ENCODE peak calls at places on chromosomes 3 and 15, in ten cellular contexts. One of them, this sample, is unnamed. For H3K4me1 and H3K36me3, the result is how much of the 10 kb centered on the place peaks cover.

GRCh38 chr3:13072239-13073041 is 789 bp downstream of the IQSEC1 start:
- DNase-seq in HCT116: no peak
- DNase-seq in left ventricle myocardium inferior: peak
- DNase-seq in body of pancreas: no peak
- DNase-seq in heart right ventricle: peak
- DNase-seq in IMR-90: peak
- DNase-seq in SK-N-SH: peak
- DNase-seq in neuronal stem cell: no peak
- DNase-seq in esophagus muscularis mucosa: no peak
- DNase-seq in A673: no peak
- DNase-seq in this sample: no peak

GRCh38 chr15:56232058-56232457 is 11.6 kb downstream of the RFX7 start:
- DNase-seq in esophagus muscularis mucosa: no peak
- DNase-seq in body of pancreas: no peak
- DNase-seq in A673: no peak
- DNase-seq in left ventricle myocardium inferior: no peak
- DNase-seq in neuronal stem cell: no peak
- DNase-seq in SK-N-SH: no peak
- DNase-seq in HCT116: no peak
- DNase-seq in heart right ventricle: no peak
- DNase-seq in IMR-90: no peak
- DNase-seq in this sample: no peak

GRCh38 chr15:32643907-32644445 is 2.5 kb downstream of the SCG5 start:
- DNase-seq in heart right ventricle: no peak
- DNase-seq in HCT116: no peak
- DNase-seq in SK-N-SH: no peak
- DNase-seq in neuronal stem cell: no peak
- DNase-seq in body of pancreas: no peak
- DNase-seq in A673: peak
- DNase-seq in left ventricle myocardium inferior: no peak
- DNase-seq in esophagus muscularis mucosa: no peak
- DNase-seq in IMR-90: peak
- DNase-seq in this sample: no peak

GRCh38 chr3:85785766-85786165 is 827.0 kb downstream of the CADM2 start:
- DNase-seq in HCT116: no peak
- DNase-seq in esophagus muscularis mucosa: no peak
- DNase-seq in SK-N-SH: no peak
- DNase-seq in A673: no peak
- DNase-seq in body of pancreas: no peak
- DNase-seq in IMR-90: no peak
- DNase-seq in left ventricle myocardium inferior: no peak
- DNase-seq in neuronal stem cell: no peak
- DNase-seq in heart right ventricle: no peak
- DNase-seq in this sample: no peak

GRCh38 chr3:194541483-194541882 is 54.7 kb upstream of the ATP13A3 start:
- DNase-seq in SK-N-SH: no peak
- DNase-seq in esophagus muscularis mucosa: no peak
- DNase-seq in A673: no peak
- DNase-seq in left ventricle myocardium inferior: no peak
- DNase-seq in IMR-90: no peak
- DNase-seq in HCT116: no peak
- DNase-seq in body of pancreas: no peak
- DNase-seq in neuronal stem cell: no peak
- DNase-seq in heart right ventricle: no peak
- DNase-seq in this sample: no peak

GRCh38 chr3:4641863-4642262 is 148.7 kb downstream of the ITPR1 start:
- DNase-seq in left ventricle myocardium inferior: no peak
- DNase-seq in A673: no peak
- DNase-seq in HCT116: no peak
- DNase-seq in SK-N-SH: no peak
- DNase-seq in esophagus muscularis mucosa: no peak
- DNase-seq in heart right ventricle: no peak
- DNase-seq in body of pancreas: no peak
- DNase-seq in neuronal stem cell: no peak
- DNase-seq in IMR-90: no peak
- DNase-seq in this sample: no peak

GRCh38 chr3:183038764-183039163 is 58.4 kb upstream of the DCUN1D1 start:
- DNase-seq in esophagus muscularis mucosa: no peak
- DNase-seq in heart right ventricle: no peak
- DNase-seq in HCT116: no peak
- DNase-seq in SK-N-SH: no peak
- DNase-seq in left ventricle myocardium inferior: no peak
- DNase-seq in IMR-90: no peak
- DNase-seq in neuronal stem cell: no peak
- DNase-seq in body of pancreas: peak
- DNase-seq in A673: no peak
- DNase-seq in this sample: no peak

GRCh38 chr15:60134609-60135008 is 130.5 kb downstream of the FOXB1 start:
- DNase-seq in neuronal stem cell: no peak
- DNase-seq in IMR-90: no peak
- DNase-seq in heart right ventricle: no peak
- DNase-seq in HCT116: no peak
- DNase-seq in A673: no peak
- DNase-seq in left ventricle myocardium inferior: no peak
- DNase-seq in SK-N-SH: peak
- DNase-seq in esophagus muscularis mucosa: peak
- DNase-seq in body of pancreas: no peak
- DNase-seq in this sample: no peak

GRCh38 chr3:99972380-99973104 is 141.8 kb downstream of the FILIP1L start:
- DNase-seq in esophagus muscularis mucosa: no peak
- DNase-seq in body of pancreas: no peak
- DNase-seq in A673: no peak
- DNase-seq in left ventricle myocardium inferior: no peak
- DNase-seq in SK-N-SH: no peak
- DNase-seq in IMR-90: peak
- DNase-seq in heart right ventricle: no peak
- DNase-seq in HCT116: no peak
- DNase-seq in neuronal stem cell: no peak
- DNase-seq in this sample: no peak

GRCh38 chr15:71495381-71495780 is 315.0 kb upstream of the NR2E3 start:
- DNase-seq in body of pancreas: no peak
- DNase-seq in A673: no peak
- DNase-seq in heart right ventricle: no peak
- DNase-seq in SK-N-SH: no peak
- DNase-seq in HCT116: no peak
- DNase-seq in IMR-90: no peak
- DNase-seq in left ventricle myocardium inferior: no peak
- DNase-seq in esophagus muscularis mucosa: no peak
- DNase-seq in neuronal stem cell: no peak
- DNase-seq in this sample: no peak

GRCh38 chr15:96703087-96703486 is 372.6 kb downstream of the NR2F2 start:
- DNase-seq in heart right ventricle: no peak
- DNase-seq in neuronal stem cell: peak
- DNase-seq in esophagus muscularis mucosa: no peak
- DNase-seq in IMR-90: no peak
- DNase-seq in A673: no peak
- DNase-seq in SK-N-SH: no peak
- DNase-seq in left ventricle myocardium inferior: no peak
- DNase-seq in body of pancreas: no peak
- DNase-seq in HCT116: no peak
- DNase-seq in this sample: no peak

GRCh38 chr3:134771962-134772361 is 23.1 kb upstream of the EPHB1 start:
- DNase-seq in esophagus muscularis mucosa: peak
- DNase-seq in SK-N-SH: no peak
- DNase-seq in HCT116: no peak
- DNase-seq in A673: no peak
- DNase-seq in neuronal stem cell: no peak
- DNase-seq in heart right ventricle: no peak
- DNase-seq in body of pancreas: no peak
- DNase-seq in left ventricle myocardium inferior: no peak
- DNase-seq in IMR-90: no peak
- DNase-seq in this sample: no peak

DNA sequence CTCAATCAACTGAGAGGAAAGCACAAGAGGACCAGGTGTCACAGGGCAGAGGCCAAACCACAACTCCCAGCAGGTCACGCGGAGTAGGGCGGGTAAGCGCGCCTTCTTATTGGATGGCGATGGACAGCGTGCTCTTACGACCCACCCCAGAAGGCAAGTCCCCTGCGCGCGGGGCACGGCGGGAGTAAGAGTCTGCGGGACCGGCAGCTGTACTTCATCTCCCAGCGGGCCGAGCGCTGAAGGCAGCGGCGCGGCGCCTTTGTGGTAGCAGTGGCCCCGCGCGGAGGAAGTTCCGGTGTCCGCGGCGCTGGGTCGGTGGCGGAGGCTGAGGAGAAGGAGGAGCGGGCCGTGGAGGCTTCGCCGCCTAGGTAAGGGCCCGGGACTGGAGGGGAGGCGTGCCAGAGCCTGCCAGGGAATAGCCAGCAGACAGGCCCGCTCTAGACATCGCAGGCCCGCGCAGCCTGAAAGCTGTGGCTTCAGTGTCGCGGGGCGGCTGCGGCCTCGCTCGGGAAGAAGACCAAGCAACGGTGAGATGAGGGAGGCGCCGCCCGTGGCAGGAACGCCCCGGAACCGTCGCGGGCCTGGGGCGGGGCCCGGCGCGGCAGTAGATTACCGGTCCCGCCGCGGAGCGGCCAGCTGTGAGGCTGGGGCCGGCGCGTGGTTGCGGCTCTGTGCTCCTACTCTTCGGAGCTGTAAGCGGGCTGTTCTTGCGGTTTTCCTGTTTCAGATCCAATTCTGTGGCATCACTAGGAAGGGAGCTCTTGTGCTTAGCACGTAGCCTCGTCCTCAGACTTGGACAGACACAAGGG is at the start of gene RBM6:
- DNase-seq in neuronal stem cell: peak
- DNase-seq in HCT116: peak
- DNase-seq in body of pancreas: peak
- DNase-seq in left ventricle myocardium inferior: peak
- DNase-seq in IMR-90: peak
- DNase-seq in SK-N-SH: peak
- DNase-seq in esophagus muscularis mucosa: peak
- DNase-seq in heart right ventricle: peak
- DNase-seq in A673: peak
- DNase-seq in this sample: peak
- H3K4me1 ChIP-seq in neuronal stem cell: under half
- H3K4me1 ChIP-seq in HCT116: under half
- H3K4me1 ChIP-seq in body of pancreas: under half
- H3K4me1 ChIP-seq in left ventricle myocardium inferior: under half
- H3K4me1 ChIP-seq in IMR-90: under half
- H3K4me1 ChIP-seq in SK-N-SH: under half
- H3K4me1 ChIP-seq in esophagus muscularis mucosa: under half
- H3K4me1 ChIP-seq in heart right ventricle: under half
- H3K4me1 ChIP-seq in A673: under half
- H3K4me1 ChIP-seq in this sample: under half

GRCh38 chr3:172675371-172676193 is 35.3 kb downstream of the NCEH1 start:
- DNase-seq in neuronal stem cell: peak
- DNase-seq in SK-N-SH: peak
- DNase-seq in A673: peak
- DNase-seq in left ventricle myocardium inferior: no peak
- DNase-seq in HCT116: peak
- DNase-seq in IMR-90: peak
- DNase-seq in esophagus muscularis mucosa: no peak
- DNase-seq in heart right ventricle: no peak
- DNase-seq in body of pancreas: no peak
- DNase-seq in this sample: no peak

GRCh38 chr3:172676208-172676920 is 34.5 kb downstream of the NCEH1 start:
- DNase-seq in neuronal stem cell: no peak
- DNase-seq in esophagus muscularis mucosa: no peak
- DNase-seq in heart right ventricle: peak
- DNase-seq in A673: no peak
- DNase-seq in body of pancreas: no peak
- DNase-seq in IMR-90: no peak
- DNase-seq in HCT116: no peak
- DNase-seq in SK-N-SH: no peak
- DNase-seq in left ventricle myocardium inferior: no peak
- DNase-seq in this sample: no peak

GRCh38 chr3:172679599-172679998 is 31.3 kb downstream of the NCEH1 start:
- DNase-seq in heart right ventricle: no peak
- DNase-seq in neuronal stem cell: no peak
- DNase-seq in SK-N-SH: no peak
- DNase-seq in HCT116: no peak
- DNase-seq in A673: no peak
- DNase-seq in left ventricle myocardium inferior: no peak
- DNase-seq in body of pancreas: no peak
- DNase-seq in esophagus muscularis mucosa: peak
- DNase-seq in IMR-90: no peak
- DNase-seq in this sample: no peak

GRCh38 chr3:172680684-172681083 is 30.2 kb downstream of the NCEH1 start:
- DNase-seq in left ventricle myocardium inferior: no peak
- DNase-seq in neuronal stem cell: no peak
- DNase-seq in HCT116: no peak
- DNase-seq in SK-N-SH: no peak
- DNase-seq in body of pancreas: no peak
- DNase-seq in A673: no peak
- DNase-seq in heart right ventricle: no peak
- DNase-seq in esophagus muscularis mucosa: peak
- DNase-seq in IMR-90: no peak
- DNase-seq in this sample: no peak

GRCh38 chr3:172678068-172678467 is 32.8 kb downstream of the NCEH1 start:
- DNase-seq in heart right ventricle: no peak
- DNase-seq in neuronal stem cell: no peak
- DNase-seq in IMR-90: no peak
- DNase-seq in esophagus muscularis mucosa: peak
- DNase-seq in SK-N-SH: no peak
- DNase-seq in A673: no peak
- DNase-seq in left ventricle myocardium inferior: no peak
- DNase-seq in HCT116: no peak
- DNase-seq in body of pancreas: no peak
- DNase-seq in this sample: no peak
- H3K4me3 ChIP-seq in heart right ventricle: no peak
- H3K4me3 ChIP-seq in neuronal stem cell: no peak
- H3K4me3 ChIP-seq in IMR-90: no peak
- H3K4me3 ChIP-seq in esophagus muscularis mucosa: no peak
- H3K4me3 ChIP-seq in SK-N-SH: no peak
- H3K4me3 ChIP-seq in A673: no peak
- H3K4me3 ChIP-seq in left ventricle myocardium inferior: no peak
- H3K4me3 ChIP-seq in HCT116: no peak
- H3K4me3 ChIP-seq in body of pancreas: no peak
- H3K4me3 ChIP-seq in this sample: no peak

DNA sequence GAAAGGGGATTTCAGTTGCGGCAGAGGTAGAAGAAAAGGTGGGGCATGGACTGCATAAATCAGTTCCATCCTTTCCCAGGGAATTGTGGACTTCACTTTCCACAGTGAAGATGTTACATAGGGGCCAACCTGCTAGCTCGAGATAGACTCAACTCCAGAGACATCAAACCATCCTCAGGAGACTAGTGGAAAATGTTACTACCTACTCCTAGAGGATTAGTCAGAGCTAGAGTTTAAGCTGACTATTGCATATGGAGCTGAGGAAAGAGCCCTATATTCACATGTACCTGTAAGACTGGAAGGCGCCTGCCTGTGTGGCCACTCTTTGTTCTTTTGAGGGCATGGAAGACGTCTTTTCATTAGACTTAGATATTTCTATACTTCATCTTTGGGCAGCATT is 69.2 kb downstream of the KLHL25 start:
- DNase-seq in left ventricle myocardium inferior: no peak
- DNase-seq in SK-N-SH: no peak
- DNase-seq in A673: no peak
- DNase-seq in body of pancreas: no peak
- DNase-seq in esophagus muscularis mucosa: no peak
- DNase-seq in neuronal stem cell: no peak
- DNase-seq in IMR-90: no peak
- DNase-seq in HCT116: no peak
- DNase-seq in heart right ventricle: no peak
- DNase-seq in this sample: no peak
- H3K36me3 ChIP-seq in left ventricle myocardium inferior: half or more
- H3K36me3 ChIP-seq in SK-N-SH: half or more
- H3K36me3 ChIP-seq in A673: under half
- H3K36me3 ChIP-seq in body of pancreas: half or more
- H3K36me3 ChIP-seq in esophagus muscularis mucosa: half or more
- H3K36me3 ChIP-seq in neuronal stem cell: under half
- H3K36me3 ChIP-seq in IMR-90: under half
- H3K36me3 ChIP-seq in HCT116: under half
- H3K36me3 ChIP-seq in heart right ventricle: under half
- H3K36me3 ChIP-seq in this sample: half or more

GRCh38 chr15:74409225-74409624 is 24.5 kb downstream of the SEMA7A start:
- DNase-seq in SK-N-SH: no peak
- DNase-seq in body of pancreas: no peak
- DNase-seq in HCT116: no peak
- DNase-seq in IMR-90: no peak
- DNase-seq in left ventricle myocardium inferior: no peak
- DNase-seq in esophagus muscularis mucosa: no peak
- DNase-seq in neuronal stem cell: no peak
- DNase-seq in heart right ventricle: no peak
- DNase-seq in A673: no peak
- DNase-seq in this sample: no peak
- H3K4me1 ChIP-seq in SK-N-SH: under half
- H3K4me1 ChIP-seq in body of pancreas: under half
- H3K4me1 ChIP-seq in HCT116: under half
- H3K4me1 ChIP-seq in IMR-90: under half
- H3K4me1 ChIP-seq in left ventricle myocardium inferior: under half
- H3K4me1 ChIP-seq in esophagus muscularis mucosa: under half
- H3K4me1 ChIP-seq in neuronal stem cell: under half
- H3K4me1 ChIP-seq in heart right ventricle: under half
- H3K4me1 ChIP-seq in A673: under half
- H3K4me1 ChIP-seq in this sample: under half